ENCODE peak calls at places on chromosomes 11 and 22, in nine cellular contexts. S is endothelial cell of umbilical vein; J is osteoblast; H is prostate gland; D is CD8-positive, alpha-beta T cell; O is HepG2; Z is dorsolateral prefrontal cortex; T is fibroblast of lung; Y is suprapubic skin. E is an unnamed sample.

GRCh38 chr11:111302298-111302697 is 4.0 kb downstream of the POU2AF3 start:
- DNase-seq in J (no peak), D (no peak), S (no peak), Z (no peak), T (no peak), Y (no peak), H (no peak), O (no peak), E (no peak)

GRCh38 chr11:45106440-45106839 is 40.0 kb upstream of the PRDM11 start:
- DNase-seq in Y (no peak), H (no peak), Z (no peak), O (no peak), D (peak; percentile 39), J (no peak), T (no peak), S (no peak), E (no peak)

GRCh38 chr11:12137005-12137690 is 26.8 kb downstream of the MICAL2 start:
- DNase-seq in D (no peak), Z (no peak), S (no peak), H (peak; percentile 88), J (no peak), T (no peak), O (peak; percentile 28), Y (peak; percentile 76), E (no peak)

GRCh38 chr11:45659818-45660160 is 5.6 kb downstream of the CHST1 start:
- DNase-seq in Z (no peak), Y (no peak), D (no peak), T (no peak), O (no peak), J (peak; percentile 56), S (no peak), H (no peak), E (no peak)

GRCh38 chr11:7548659-7549283 is 35.0 kb downstream of the PPFIBP2 start:
- DNase-seq in T (no peak), H (no peak), J (no peak), S (no peak), O (peak; percentile 25), Z (no peak), D (no peak), Y (no peak), E (peak; percentile 46)

GRCh38 chr11:134361661-134362060 is 29.9 kb downstream of the GLB1L2 start:
- DNase-seq in T (no peak), Z (no peak), O (no peak), H (no peak), Y (peak; percentile 52), J (peak; percentile 86), D (no peak), S (no peak), E (no peak)

GRCh38 chr11:100830295-100830694 is 143.2 kb downstream of the ARHGAP42 start:
- DNase-seq in D (no peak), Y (no peak), Z (no peak), O (no peak), J (no peak), S (no peak), T (peak; percentile 57), H (no peak), E (peak; percentile 61)

GRCh38 chr11:17230867-17231851 is 23.4 kb upstream of the PIK3C2A start:
- DNase-seq in D (no peak), J (no peak), Z (no peak), Y (no peak), H (no peak), T (no peak), O (no peak), S (no peak), E (no peak)

GRCh38 chr11:19795082-19795481 is 82.4 kb downstream of the NAV2 start:
- DNase-seq in O (no peak), Z (no peak), J (no peak), Y (no peak), S (no peak), H (no peak), T (no peak), D (no peak), E (no peak)

GRCh38 chr11:19800714-19801519 is 88.3 kb downstream of the NAV2 start:
- DNase-seq in J (no peak), T (no peak), S (no peak), H (no peak), Y (no peak), O (no peak), D (no peak), Z (no peak), E (no peak)

GRCh38 chr11:19802773-19803293 is 90.2 kb downstream of the NAV2 start:
- DNase-seq in T (no peak), J (no peak), H (no peak), S (peak; percentile 47), Z (no peak), Y (no peak), O (no peak), D (no peak), E (no peak)

GRCh38 chr11:19803506-19803998 is 90.9 kb downstream of the NAV2 start:
- DNase-seq in J (no peak), Y (no peak), S (no peak), H (no peak), D (no peak), O (no peak), T (no peak), Z (no peak), E (no peak)

DNA sequence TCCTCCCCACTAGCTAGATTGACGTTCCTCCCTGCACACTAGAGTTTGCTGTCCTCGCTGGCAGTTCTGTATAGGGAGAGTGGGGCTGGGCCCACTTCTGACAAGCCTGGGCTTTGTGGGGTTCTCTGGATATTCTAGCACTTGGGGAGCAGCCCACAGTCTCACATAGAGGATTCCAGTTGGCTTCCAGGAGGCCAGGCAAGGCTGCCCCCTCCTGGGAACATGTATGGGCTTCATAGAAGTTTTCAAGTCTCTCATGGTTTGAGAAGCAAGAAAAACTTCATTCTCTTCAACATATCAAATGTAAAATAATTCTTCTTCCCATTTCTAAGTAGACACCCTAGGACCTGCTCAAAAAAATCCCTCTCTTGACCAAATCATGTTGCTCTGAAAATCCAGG is 87.5 kb downstream of the NAV2 start:
- DNase-seq in D (no peak), Z (no peak), T (no peak), O (no peak), H (no peak), S (peak; percentile 36), Y (no peak), J (peak; percentile 52), E (no peak)
- TF ChIP-seq CTCF in D (no peak), Z (peak; percentile 25), T (peak; percentile 39), O (no peak), H (no peak), S (peak; percentile 14), Y (no peak), J (peak; percentile 48), E (peak; percentile 47)

GRCh38 chr22:38444783-38445182 is 10.2 kb downstream of the KCNJ4 start:
- DNase-seq in J (no peak), T (no peak), D (no peak), S (no peak), Z (no peak), Y (no peak), O (no peak), H (no peak), E (no peak)

GRCh38 chr22:38442967-38443674 is 11.9 kb downstream of the KCNJ4 start:
- DNase-seq in D (no peak), H (no peak), T (no peak), J (no peak), S (no peak), O (no peak), Z (no peak), Y (no peak), E (no peak)

GRCh38 chr22:38448945-38449745 is 5.9 kb downstream of the KCNJ4 start:
- DNase-seq in H (no peak), J (no peak), O (no peak), D (no peak), S (no peak), Y (no peak), T (no peak), Z (no peak), E (no peak)

GRCh38 chr22:38443675-38444521 is 11.1 kb downstream of the KCNJ4 start:
- DNase-seq in S (no peak), T (no peak), O (no peak), J (no peak), Y (no peak), H (no peak), Z (no peak), D (no peak), E (no peak)

GRCh38 chr22:38446018-38446601 is 8.9 kb downstream of the KCNJ4 start:
- DNase-seq in Z (no peak), S (no peak), H (no peak), O (no peak), D (no peak), T (no peak), Y (no peak), J (no peak), E (no peak)
- H3K27me3 ChIP-seq in Z (no peaks in the 10 kb centered on the region), S (peaks cover 13% of the 10 kb centered on the region), H (no peaks in the 10 kb centered on the region), O (peaks cover 12% of the 10 kb centered on the region), D (no peaks in the 10 kb centered on the region), T (peaks cover 11% of the 10 kb centered on the region), Y (peaks cover 48% of the 10 kb centered on the region), J (peaks cover 43% of the 10 kb centered on the region), E (no peaks in the 10 kb centered on the region)

DNA sequence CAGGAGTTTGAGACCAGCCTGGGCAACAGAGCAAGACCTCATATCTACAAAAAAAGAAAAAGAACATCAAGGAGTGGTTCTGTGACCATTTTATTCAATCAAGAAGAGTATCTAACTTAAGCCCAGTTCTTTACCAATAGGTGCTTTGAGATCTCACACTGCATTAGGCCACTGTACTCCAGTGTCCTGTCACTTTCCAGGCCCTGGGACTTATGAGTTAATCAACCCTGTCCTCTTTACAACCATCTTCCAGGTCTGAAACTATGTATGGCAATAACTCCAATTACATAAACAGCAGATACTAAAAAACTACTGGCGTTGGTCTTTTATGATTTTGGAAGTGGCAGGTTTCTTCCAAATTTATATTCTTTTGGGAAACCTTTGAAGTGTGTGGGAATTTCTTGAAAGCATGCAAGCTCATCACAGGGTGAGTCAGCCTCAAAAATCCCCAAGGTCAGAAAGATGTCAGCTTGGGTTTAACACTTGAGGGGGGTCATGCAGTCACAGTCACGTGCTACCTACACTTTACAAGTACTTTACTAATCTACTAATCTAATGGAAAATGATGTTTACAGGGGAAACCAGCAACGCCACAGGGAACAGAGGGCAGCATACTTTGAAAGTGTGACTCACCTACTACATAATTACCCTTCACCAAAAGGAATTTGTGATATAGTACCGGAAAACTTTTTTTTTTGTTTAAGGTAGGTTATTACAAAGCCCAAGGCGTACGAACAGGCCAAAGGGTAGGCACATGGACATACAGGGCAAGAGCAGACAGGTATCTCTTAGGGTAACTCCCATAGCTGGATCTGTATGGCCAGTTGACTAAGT is 15.6 kb downstream of the PISD start:
- DNase-seq in J (peak; percentile 83), Z (no peak), T (peak; percentile 99), Y (no peak), O (peak; percentile 87), H (no peak), D (no peak), S (peak; percentile 96), E (peak; percentile 91)
- H3K27ac ChIP-seq in J (peak overlapping the region; percentile 98), Z (no peak overlapping the region), T (peak overlapping the region; percentile 88), Y (no peak overlapping the region), O (peak overlapping the region; percentile 55), H (no peak overlapping the region), D (no peak overlapping the region), S (peak overlapping the region; percentile 97), E (peak overlapping the region; percentile 53)

GRCh38 chr11:26575946-26576345 is 3.9 kb upstream of the MUC15 start:
- DNase-seq in Y (no peak), H (no peak), O (no peak), T (no peak), Z (no peak), S (no peak), J (no peak), D (no peak), E (no peak)

GRCh38 chr11:26571861-26572654 is at the start of gene MUC15:
- DNase-seq in O (no peak), T (no peak), J (no peak), Z (no peak), H (peak; percentile 23), S (no peak), D (no peak), Y (no peak), E (no peak)

GRCh38 chr11:26569646-26570045 is 2.4 kb downstream of the MUC15 start:
- DNase-seq in H (no peak), O (no peak), Z (no peak), J (no peak), S (no peak), T (no peak), Y (no peak), D (no peak), E (no peak)

GRCh38 chr11:26573896-26574295 is 1.8 kb upstream of the MUC15 start:
- DNase-seq in D (no peak), H (no peak), Y (no peak), T (no peak), J (no peak), Z (no peak), S (no peak), O (no peak), E (no peak)

DNA sequence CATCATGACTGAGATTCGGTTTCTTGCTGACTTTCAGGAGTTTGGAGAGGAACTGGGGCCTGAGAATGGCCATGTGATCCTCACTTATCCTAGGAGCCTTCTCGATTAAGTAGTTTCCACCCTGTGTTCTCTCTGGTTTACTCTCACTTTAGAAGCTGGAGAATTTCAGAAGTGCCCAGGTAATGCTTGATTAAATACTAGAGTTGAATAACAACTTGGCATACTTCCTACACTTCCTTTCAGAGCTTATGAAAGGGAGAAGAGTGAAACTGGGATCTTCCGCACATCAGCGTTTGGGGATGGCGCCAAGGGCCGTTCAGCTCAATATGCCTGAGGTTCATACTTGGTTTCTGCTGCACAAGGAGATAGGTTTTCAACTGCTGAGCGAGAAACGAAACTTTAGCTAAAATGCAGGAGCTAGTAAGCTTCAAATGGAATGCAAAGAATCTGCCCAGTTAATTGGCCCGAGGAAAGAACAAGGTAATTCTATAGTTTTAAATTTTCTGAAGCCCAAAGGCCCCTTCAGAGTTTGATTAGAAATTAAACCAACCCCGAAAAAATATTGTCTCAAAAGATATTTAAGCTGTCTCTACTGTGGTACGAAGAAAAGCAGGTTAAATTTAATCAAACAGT is 823 bp upstream of the MUC15 start:
- DNase-seq in O (no peak), S (no peak), Z (no peak), H (peak; percentile 25), J (no peak), T (no peak), Y (no peak), D (no peak), E (no peak)
- TF ChIP-seq CTCF in O (no peak), S (no peak), Z (no peak), H (no peak), J (no peak), T (no peak), Y (no peak), D (no peak), E (no peak)

E was measured in cardiac muscle cell.